ENCODE peak calls at places on chromosomes 4 and X, in six cellular contexts. F is BJ; Q is central memory CD4-positive, alpha-beta T cell; T is esophagus squamous epithelium; A is HT-29; G is activated T-cell treated with anti-CD3 and anti-CD28 coated beads for 24 hours. W is an unnamed sample.

GRCh38 chr4:26088433-26088928 is 174.5 kb downstream of the SMIM20 start:
- DNase-seq in G (peak), Q (peak), F (peak), A (no peak), T (no peak), W (peak)

GRCh38 chr4:61443813-61444510 is 243.8 kb downstream of the ADGRL3 start:
- DNase-seq in T (no peak), G (no peak), Q (no peak), F (no peak), A (no peak), W (no peak)

GRCh38 chrX:54494970-54495813 is 842 bp downstream of the FGD1 start:
- DNase-seq in T (no peak), Q (no peak), F (no peak), A (no peak), G (no peak), W (no peak)

GRCh38 chr4:177051473-177052060 is 258.1 kb upstream of the NEIL3 start:
- DNase-seq in G (no peak), A (peak), T (no peak), F (no peak), Q (no peak), W (peak)

GRCh38 chr4:185626798-185627197 is 91.5 kb upstream of the PDLIM3 start:
- DNase-seq in G (no peak), T (no peak), Q (no peak), A (no peak), F (no peak), W (no peak)

GRCh38 chrX:115350696-115351408 is 61.3 kb downstream of the LUZP4 start:
- DNase-seq in F (no peak), Q (no peak), A (no peak), G (no peak), T (no peak), W (no peak)

GRCh38 chr4:183478926-183479325 is 25.9 kb upstream of the ING2 start:
- DNase-seq in A (no peak), Q (no peak), T (no peak), F (no peak), G (no peak), W (no peak)

GRCh38 chr4:184306949-184307348 is 89.3 kb upstream of the ENPP6 start:
- DNase-seq in T (no peak), Q (no peak), G (no peak), F (no peak), A (no peak), W (no peak)